ENCODE peak calls at places on chromosome 19, in six cellular contexts. B, Z, O, T, L and D are unnamed samples.

GRCh38 chr19:4374451-4375163 is 25.7 kb downstream of the SH3GL1 start:
- DNase-seq in B (no peak), L (peak; percentile 84), O (peak; percentile 88), T (no peak), Z (no peak), D (no peak)

GRCh38 chr19:18204394-18205179 is 745 bp upstream of the RAB3A start:
- DNase-seq in B (peak; percentile 69), O (peak; percentile 67), Z (no peak), T (no peak), L (no peak), D (no peak)

GRCh38 chr19:48348039-48348438 is 15.7 kb downstream of the TMEM143 start:
- DNase-seq in B (no peak), O (no peak), Z (no peak), L (no peak), T (no peak), D (no peak)

GRCh38 chr19:7153008-7153407 is 83.5 kb downstream of the ZNF557 start:
- DNase-seq in T (no peak), Z (no peak), B (no peak), O (no peak), L (no peak), D (no peak)

GRCh38 chr19:14555918-14556661 is 15.8 kb downstream of the NDUFB7 start:
- DNase-seq in L (peak; percentile 28), Z (no peak), B (no peak), O (no peak), T (no peak), D (no peak)

GRCh38 chr19:13097331-13098258 is 5.1 kb downstream of the LYL1 start:
- DNase-seq in Z (no peak), L (no peak), T (no peak), B (no peak), O (peak; percentile 67), D (no peak)

GRCh38 chr19:5539431-5539833 is 28.3 kb downstream of the TINCR start:
- DNase-seq in L (no peak), B (peak; percentile 52), Z (no peak), T (no peak), O (no peak), D (no peak)

GRCh38 chr19:45791744-45792481 is 732 bp downstream of the DMWD start:
- DNase-seq in Z (no peak), L (no peak), T (no peak), O (no peak), B (no peak), D (no peak)

GRCh38 chr19:56076413-56076998 is 44.6 kb downstream of the ZNF787 start:
- DNase-seq in T (peak; percentile 54), Z (peak; percentile 43), B (peak; percentile 76), O (peak; percentile 69), L (peak; percentile 48), D (no peak)

GRCh38 chr19:58475714-58476497 is at the start of gene ZNF446:
- DNase-seq in Z (peak; percentile 95), L (peak; percentile 98), T (peak; percentile 97), B (peak; percentile 92), O (peak; percentile 99), D (peak; percentile 96)

GRCh38 chr19:28307460-28307859 is 905.5 kb downstream of the UQCRFS1 start:
- DNase-seq in O (no peak), B (no peak), T (no peak), L (no peak), Z (no peak), D (no peak)

GRCh38 chr19:17292301-17293074 is 10.7 kb downstream of the ABHD8 start:
- DNase-seq in Z (peak; percentile 97), O (peak; percentile 78), B (peak; percentile 76), T (peak; percentile 89), L (peak; percentile 83), D (peak; percentile 91)

GRCh38 chr19:5321851-5322681 is 18.5 kb downstream of the PTPRS start:
- DNase-seq in O (no peak), L (no peak), T (peak; percentile 66), Z (peak; percentile 89), B (no peak), D (no peak)

GRCh38 chr19:7888145-7888825 is at the start of gene LRRC8E:
- DNase-seq in T (no peak), O (no peak), B (peak; percentile 46), L (peak; percentile 67), Z (no peak), D (no peak)

GRCh38 chr19:18704054-18704453 is 20.6 kb downstream of the CRTC1 start:
- DNase-seq in T (no peak), Z (no peak), B (no peak), O (no peak), L (no peak), D (no peak)

GRCh38 chr19:31350693-31351211 is 1.5 kb upstream of the TSHZ3 start:
- DNase-seq in B (peak; percentile 41), Z (no peak), O (no peak), L (peak; percentile 41), T (no peak), D (peak; percentile 87)

GRCh38 chr19:54189020-54189667 is at the start of gene MBOAT7:
- DNase-seq in L (no peak), Z (peak; percentile 81), B (no peak), T (no peak), O (no peak), D (no peak)

GRCh38 chr19:38229585-38230073 is 5.6 kb upstream of the DPF1 start:
- DNase-seq in L (peak; percentile 86), O (no peak), Z (peak; percentile 89), B (peak; percentile 76), T (peak; percentile 51), D (no peak)

GRCh38 chr19:395467-395866 is 13.5 kb downstream of the C2CD4C start:
- DNase-seq in B (no peak), O (no peak), T (no peak), Z (no peak), L (no peak), D (no peak)

GRCh38 chr19:9309974-9310446 is 372 bp upstream of the ZNF699 start:
- DNase-seq in T (no peak), B (no peak), L (no peak), Z (no peak), O (peak; percentile 91), D (no peak)

GRCh38 chr19:46056536-46056935 is 15.7 kb upstream of the IGFL4 start:
- DNase-seq in B (no peak), T (no peak), O (no peak), L (no peak), Z (no peak), D (no peak)

GRCh38 chr19:7254590-7254989 is 39.6 kb downstream of the INSR start:
- DNase-seq in T (no peak), L (no peak), O (no peak), B (no peak), Z (no peak), D (no peak)

GRCh38 chr19:35031072-35031881 is 1.0 kb downstream of the SCN1B start:
- DNase-seq in O (peak; percentile 60), B (no peak), L (peak; percentile 41), T (no peak), Z (no peak), D (no peak)

GRCh38 chr19:18253130-18253529 is 21.1 kb downstream of the IQCN start:
- DNase-seq in O (no peak), L (no peak), T (no peak), Z (no peak), B (no peak), D (no peak)

GRCh38 chr19:14979136-14979497 is 547 bp downstream of the SLC1A6 start:
- DNase-seq in B (no peak), O (no peak), T (no peak), Z (no peak), L (no peak), D (no peak)

DNA sequence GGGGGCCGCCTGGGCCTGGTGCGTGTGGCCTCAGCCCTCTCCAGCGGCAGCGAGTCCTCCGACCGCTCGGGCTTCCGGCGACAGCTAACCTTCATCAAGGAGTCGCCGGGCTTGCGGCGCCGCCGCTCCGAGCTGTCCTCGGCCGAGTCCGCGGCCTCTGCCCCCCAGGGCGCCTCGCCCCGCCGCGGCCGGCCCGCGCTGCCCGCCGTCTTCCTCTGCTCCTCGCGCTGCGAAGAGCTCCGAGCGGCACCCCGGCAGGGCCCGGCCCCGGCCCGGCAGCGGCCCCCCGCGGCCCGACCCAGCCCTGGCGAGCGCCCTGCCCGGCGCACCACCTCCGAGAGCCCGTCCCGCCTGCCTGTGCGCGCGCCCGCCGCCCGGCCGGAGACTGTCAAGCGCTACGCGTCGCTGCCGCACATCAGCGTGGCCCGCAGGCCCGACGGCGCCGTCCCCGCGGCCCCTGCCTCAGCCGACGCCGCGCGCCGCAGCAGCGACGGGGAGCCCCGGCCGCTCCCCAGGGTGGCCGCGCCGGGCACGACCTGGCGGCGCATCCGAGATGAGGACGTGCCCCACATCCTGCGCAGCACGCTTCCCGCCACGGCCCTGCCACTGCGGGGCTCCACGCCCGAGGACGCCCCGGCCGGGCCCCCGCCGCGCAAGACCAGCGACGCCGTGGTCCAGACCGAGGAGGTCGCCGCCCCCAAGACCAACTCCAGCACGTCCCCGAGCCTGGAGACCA is 9.6 kb downstream of the C19orf25 start:
- DNase-seq in T (no peak), L (no peak), B (no peak), Z (no peak), O (no peak), D (no peak)
- TF ChIP-seq CTCF in T (no peak), L (no peak), B (no peak), Z (no peak), O (no peak), D (no peak)

GRCh38 chr19:42601811-42602443 is 7.2 kb upstream of the CEACAM8 start:
- DNase-seq in L (no peak), B (peak; percentile 22), T (no peak), Z (peak; percentile 33), O (no peak), D (no peak)

GRCh38 chr19:42606660-42607351 is 12.1 kb upstream of the CEACAM8 start:
- DNase-seq in T (no peak), O (no peak), L (peak; percentile 5), Z (peak; percentile 77), B (peak; percentile 60), D (no peak)
- TF ChIP-seq CTCF in T (peak; percentile 50), O (no peak), L (peak; percentile 67), Z (peak; percentile 79), B (peak; percentile 68), D (peak; percentile 45)

DNA sequence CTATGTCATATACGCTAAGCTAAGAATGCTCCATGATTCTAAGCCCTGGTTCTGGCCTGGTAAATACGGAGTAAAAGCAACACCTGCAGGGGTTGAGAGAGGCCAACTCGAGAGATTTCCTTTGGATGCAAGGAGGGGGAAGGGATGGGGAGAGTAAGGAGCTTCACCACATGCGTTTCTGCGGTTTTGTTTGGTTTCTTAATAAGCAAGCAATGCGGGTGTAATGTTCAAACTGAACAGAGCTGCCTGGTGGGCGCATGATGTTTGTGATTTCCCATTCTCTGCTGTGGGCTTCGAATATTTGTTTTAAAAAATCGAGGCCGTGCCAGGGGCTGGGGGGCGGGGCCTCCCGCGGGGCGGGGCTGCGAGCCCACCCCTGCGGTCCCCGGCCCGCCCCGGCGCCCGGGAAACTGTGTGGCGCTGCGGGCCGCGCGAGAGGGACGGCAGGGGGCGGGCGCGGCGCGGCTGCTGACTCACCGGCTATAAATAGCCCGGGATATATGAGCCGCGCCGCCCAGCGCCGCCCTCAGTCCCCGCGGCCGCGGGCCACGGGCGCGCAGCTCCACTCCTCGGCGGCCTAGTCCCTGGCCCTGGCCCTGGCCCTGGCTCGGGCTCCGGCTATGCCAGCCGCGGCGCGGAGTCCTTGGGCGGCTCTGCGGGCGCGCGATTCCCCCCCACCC is 5.1 kb downstream of the BBC3 start:
- DNase-seq in B (peak; percentile 87), L (peak; percentile 89), Z (peak; percentile 94), O (peak; percentile 74), T (peak; percentile 95), D (peak; percentile 97)
- TF ChIP-seq CTCF in B (peak; percentile 53), L (peak; percentile 3), Z (peak; percentile 34), O (peak; percentile 19), T (peak; percentile 51), D (peak; percentile 54)

DNA sequence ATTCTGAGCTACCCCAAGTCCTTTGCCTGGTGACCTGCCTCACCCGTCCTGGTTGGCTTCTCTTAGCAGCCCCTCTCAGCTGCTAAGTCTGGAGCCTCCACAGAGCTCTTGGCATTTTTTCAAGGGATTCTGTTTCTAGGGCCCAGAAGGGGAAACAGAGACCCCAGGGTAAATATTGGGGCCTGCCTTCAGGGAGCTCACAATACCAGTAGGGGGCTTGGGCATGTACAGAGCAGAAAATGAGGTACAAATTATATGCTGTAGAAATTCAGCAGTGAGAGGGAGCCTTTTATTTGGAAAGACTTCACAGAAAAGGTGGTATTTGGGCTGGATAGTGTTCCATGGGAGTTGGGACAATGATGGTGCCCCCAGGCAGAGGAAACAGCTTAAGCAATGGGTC is 3.7 kb downstream of the SAMD4B start:
- DNase-seq in Z (no peak), O (no peak), B (no peak), L (no peak), T (no peak), D (no peak)
- TF ChIP-seq CTCF in Z (no peak), O (no peak), B (peak; percentile 30), L (peak; percentile 11), T (no peak), D (no peak)